ENCODE peak calls at places on chromosome 14, in five cellular contexts. One of them, this sample, is unnamed.
A peak's percentile ranks its signal among the peaks of the same experiment; 100 is the strongest.

GRCh38 chr14:58299665-58300202 is 1.4 kb downstream of the ARID4A start:
- DNase-seq in left lung: no peak
- DNase-seq in CD8-positive, alpha-beta T cell: no peak
- DNase-seq in right lobe of liver: no peak
- DNase-seq in astrocyte: no peak
- DNase-seq in this sample: no peak

GRCh38 chr14:54695196-54695595 is 128.3 kb downstream of the SAMD4A start:
- DNase-seq in left lung: no peak
- DNase-seq in CD8-positive, alpha-beta T cell: no peak
- DNase-seq in right lobe of liver: no peak
- DNase-seq in astrocyte: no peak
- DNase-seq in this sample: no peak

GRCh38 chr14:61645247-61645646 is 50.1 kb upstream of the HIF1A start:
- DNase-seq in left lung: no peak
- DNase-seq in CD8-positive, alpha-beta T cell: no peak
- DNase-seq in right lobe of liver: no peak
- DNase-seq in astrocyte: no peak
- DNase-seq in this sample: no peak

GRCh38 chr14:52365071-52365470 is 51.0 kb downstream of the PTGER2 start:
- DNase-seq in left lung: no peak
- DNase-seq in CD8-positive, alpha-beta T cell: no peak
- DNase-seq in right lobe of liver: no peak
- DNase-seq in astrocyte: peak; percentile 88
- DNase-seq in this sample: no peak

GRCh38 chr14:50475460-50475859 is 56.9 kb downstream of the MAP4K5 start:
- DNase-seq in left lung: no peak
- DNase-seq in CD8-positive, alpha-beta T cell: no peak
- DNase-seq in right lobe of liver: no peak
- DNase-seq in astrocyte: peak; percentile 10
- DNase-seq in this sample: no peak

GRCh38 chr14:35898217-35898775 is 72.2 kb downstream of the BRMS1L start:
- DNase-seq in left lung: no peak
- DNase-seq in CD8-positive, alpha-beta T cell: no peak
- DNase-seq in right lobe of liver: no peak
- DNase-seq in astrocyte: no peak
- DNase-seq in this sample: no peak

GRCh38 chr14:99784508-99784907 is 8.7 kb upstream of the EML1 start:
- DNase-seq in left lung: no peak
- DNase-seq in CD8-positive, alpha-beta T cell: no peak
- DNase-seq in right lobe of liver: peak; percentile 55
- DNase-seq in astrocyte: no peak
- DNase-seq in this sample: no peak

GRCh38 chr14:61511558-61511924 is 183.8 kb upstream of the HIF1A start:
- DNase-seq in left lung: no peak
- DNase-seq in CD8-positive, alpha-beta T cell: no peak
- DNase-seq in right lobe of liver: no peak
- DNase-seq in astrocyte: no peak
- DNase-seq in this sample: no peak

GRCh38 chr14:94633116-94633515 is 20.9 kb downstream of the SERPINA3 start:
- DNase-seq in left lung: no peak
- DNase-seq in CD8-positive, alpha-beta T cell: no peak
- DNase-seq in right lobe of liver: no peak
- DNase-seq in astrocyte: no peak
- DNase-seq in this sample: no peak

GRCh38 chr14:55915464-55915863 is 202.7 kb upstream of the PELI2 start:
- DNase-seq in left lung: no peak
- DNase-seq in CD8-positive, alpha-beta T cell: no peak
- DNase-seq in right lobe of liver: no peak
- DNase-seq in astrocyte: peak; percentile 57
- DNase-seq in this sample: peak; percentile 40

GRCh38 chr14:103611215-103611614 is 17.8 kb upstream of the KLC1 start:
- DNase-seq in left lung: no peak
- DNase-seq in CD8-positive, alpha-beta T cell: no peak
- DNase-seq in right lobe of liver: no peak
- DNase-seq in astrocyte: no peak
- DNase-seq in this sample: no peak

GRCh38 chr14:103604620-103605019 is 24.4 kb upstream of the KLC1 start:
- DNase-seq in left lung: no peak
- DNase-seq in CD8-positive, alpha-beta T cell: no peak
- DNase-seq in right lobe of liver: no peak
- DNase-seq in astrocyte: no peak
- DNase-seq in this sample: no peak

GRCh38 chr14:103607822-103608221 is 21.2 kb upstream of the KLC1 start:
- DNase-seq in left lung: no peak
- DNase-seq in CD8-positive, alpha-beta T cell: no peak
- DNase-seq in right lobe of liver: no peak
- DNase-seq in astrocyte: no peak
- DNase-seq in this sample: no peak

DNA sequence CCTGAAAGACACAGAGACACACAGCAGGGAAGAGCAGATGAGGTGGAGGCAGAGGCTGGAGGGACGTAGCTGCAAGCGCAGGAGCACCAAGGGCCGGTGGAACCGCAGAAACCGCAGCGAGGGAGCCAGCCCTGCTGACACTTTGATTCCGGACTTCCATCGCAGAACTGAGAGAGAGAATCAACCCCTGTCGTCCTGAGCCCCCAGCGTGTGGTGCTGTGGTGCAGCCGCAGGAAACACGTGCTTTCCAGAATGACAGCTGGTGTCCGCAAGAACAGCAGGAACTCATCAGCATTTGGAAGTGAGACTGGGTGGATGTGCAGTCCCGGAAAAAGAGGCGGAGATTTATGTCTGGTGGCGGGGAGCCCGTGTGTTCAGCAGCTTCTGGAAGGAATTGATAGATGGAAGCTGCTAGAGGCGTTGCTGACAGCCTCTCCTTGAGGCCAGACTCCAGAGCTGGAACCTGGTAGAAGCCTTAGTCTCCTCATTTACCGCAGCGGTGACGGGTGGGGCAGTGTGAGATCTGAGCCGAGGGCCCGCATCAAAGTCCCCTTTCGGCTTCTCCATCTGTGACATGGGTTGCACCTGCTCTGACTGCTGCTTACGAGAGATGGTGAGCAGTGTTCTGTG is 21.9 kb upstream of the KLC1 start:
- DNase-seq in left lung: peak; percentile 81
- DNase-seq in CD8-positive, alpha-beta T cell: peak; percentile 12
- DNase-seq in right lobe of liver: peak; percentile 65
- DNase-seq in astrocyte: peak; percentile 92
- DNase-seq in this sample: peak; percentile 78
- TF ChIP-seq CTCF in left lung: no peak
- TF ChIP-seq CTCF in CD8-positive, alpha-beta T cell: no peak
- TF ChIP-seq CTCF in right lobe of liver: no peak
- TF ChIP-seq CTCF in astrocyte: peak; percentile 8
- TF ChIP-seq CTCF in this sample: peak; percentile 55

GRCh38 chr14:45201908-45202307 is 51.1 kb downstream of the MIS18BP1 start:
- DNase-seq in left lung: no peak
- DNase-seq in CD8-positive, alpha-beta T cell: no peak
- DNase-seq in right lobe of liver: no peak
- DNase-seq in astrocyte: peak; percentile 27
- DNase-seq in this sample: peak; percentile 3
- TF ChIP-seq CTCF in left lung: no peak
- TF ChIP-seq CTCF in CD8-positive, alpha-beta T cell: no peak
- TF ChIP-seq CTCF in right lobe of liver: no peak
- TF ChIP-seq CTCF in astrocyte: no peak
- TF ChIP-seq CTCF in this sample: peak; percentile 54

GRCh38 chr14:101318271-101318670 is 243.0 kb upstream of the DIO3 start:
- DNase-seq in left lung: no peak
- DNase-seq in CD8-positive, alpha-beta T cell: no peak
- DNase-seq in right lobe of liver: no peak
- DNase-seq in astrocyte: no peak
- DNase-seq in this sample: no peak

GRCh38 chr14:101315802-101316296 is 245.4 kb upstream of the DIO3 start:
- DNase-seq in left lung: no peak
- DNase-seq in CD8-positive, alpha-beta T cell: no peak
- DNase-seq in right lobe of liver: no peak
- DNase-seq in astrocyte: no peak
- DNase-seq in this sample: no peak

DNA sequence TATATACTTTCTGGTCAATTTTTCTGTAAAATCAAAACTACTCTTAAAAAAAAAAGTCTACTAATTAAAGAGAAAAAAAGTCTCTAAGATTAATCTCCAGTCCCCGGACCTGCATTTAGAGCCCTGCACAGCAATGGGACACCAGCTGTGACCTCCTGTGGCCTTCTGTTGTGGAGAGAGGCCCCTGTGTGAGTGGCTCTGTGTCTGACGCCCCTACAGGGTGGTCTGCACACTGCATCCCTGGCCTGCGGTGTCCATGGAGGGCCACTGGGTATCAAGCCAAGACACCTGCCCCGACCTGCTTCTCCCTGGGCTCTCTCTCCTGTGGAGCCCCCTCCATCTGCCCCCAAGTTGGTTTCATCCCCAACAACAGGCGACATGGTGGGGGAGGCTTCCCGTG is 248.0 kb upstream of the DIO3 start:
- DNase-seq in left lung: no peak
- DNase-seq in CD8-positive, alpha-beta T cell: no peak
- DNase-seq in right lobe of liver: no peak
- DNase-seq in astrocyte: no peak
- DNase-seq in this sample: no peak
- TF ChIP-seq CTCF in left lung: no peak
- TF ChIP-seq CTCF in CD8-positive, alpha-beta T cell: no peak
- TF ChIP-seq CTCF in right lobe of liver: no peak
- TF ChIP-seq CTCF in astrocyte: no peak
- TF ChIP-seq CTCF in this sample: no peak

DNA sequence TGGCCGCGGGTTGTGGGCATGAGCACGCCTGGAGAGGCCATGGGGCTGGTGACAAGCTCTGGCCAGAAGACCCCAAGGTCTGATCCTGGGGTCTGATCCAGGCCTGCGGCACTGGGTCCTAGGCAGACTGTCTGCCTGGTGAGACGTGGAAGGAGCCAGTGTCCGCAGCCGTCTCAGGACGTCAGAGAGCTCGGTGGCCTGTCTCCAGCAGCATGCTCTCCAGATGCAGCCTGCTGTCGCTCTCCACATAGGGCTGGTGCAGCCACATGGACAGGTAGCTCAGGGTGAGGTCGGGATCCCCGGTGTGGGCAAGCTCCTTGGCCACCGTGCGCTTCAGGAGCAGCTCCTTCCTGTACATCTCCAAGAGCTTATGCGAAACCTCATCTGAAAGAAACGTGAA is 14.3 kb downstream of the CINP start:
- DNase-seq in left lung: no peak
- DNase-seq in CD8-positive, alpha-beta T cell: no peak
- DNase-seq in right lobe of liver: no peak
- DNase-seq in astrocyte: no peak
- DNase-seq in this sample: no peak
- TF ChIP-seq CTCF in left lung: no peak
- TF ChIP-seq CTCF in CD8-positive, alpha-beta T cell: no peak
- TF ChIP-seq CTCF in right lobe of liver: no peak
- TF ChIP-seq CTCF in astrocyte: no peak
- TF ChIP-seq CTCF in this sample: no peak

This sample was measured in brain microvascular endothelial cell.